ENCODE peak calls at places on chromosomes 13 and 19, in eight cellular contexts. T, G, S, B, E, U, F and K are unnamed samples. For H3K9me3, the result is how much of the 10 kb centered on the place peaks cover.

GRCh38 chr13:40599722-40600121 is 66.7 kb downstream of the FOXO1 start:
- DNase-seq in F (no peak), B (no peak), S (no peak), U (no peak), E (no peak), T (no peak), G (no peak), K (no peak)

GRCh38 chr19:47687906-47688305 is 25.3 kb upstream of the EHD2 start:
- DNase-seq in G (no peak), T (no peak), F (no peak), B (no peak), S (no peak), E (no peak), U (no peak), K (peak)

GRCh38 chr13:63999614-64000013 is 2584.0 kb upstream of the PCDH20 start:
- DNase-seq in E (no peak), S (no peak), T (no peak), G (no peak), U (no peak), F (no peak), B (no peak), K (no peak)

GRCh38 chr13:94966380-94966779 is 254.0 kb upstream of the SOX21 start:
- DNase-seq in U (no peak), B (no peak), T (no peak), F (no peak), S (no peak), G (no peak), E (no peak), K (no peak)

GRCh38 chr13:108427355-108427754 is 157.8 kb downstream of the TNFSF13B start:
- DNase-seq in S (no peak), B (no peak), E (peak), F (no peak), U (no peak), G (no peak), T (no peak), K (no peak)

GRCh38 chr13:46354143-46355087 is 32.6 kb downstream of the RUBCNL start:
- DNase-seq in T (peak), S (no peak), F (no peak), B (no peak), G (no peak), E (peak), U (no peak), K (no peak)

GRCh38 chr13:32116210-32116609 is 84.6 kb downstream of the FRY start:
- DNase-seq in T (no peak), B (no peak), G (no peak), S (no peak), F (no peak), E (no peak), U (no peak), K (no peak)

GRCh38 chr13:76813874-76814273 is 72.3 kb downstream of the KCTD12 start:
- DNase-seq in T (no peak), B (no peak), F (no peak), G (no peak), U (no peak), S (peak), E (no peak), K (no peak)

GRCh38 chr13:107373551-107373950 is 805.6 kb upstream of the ARGLU1 start:
- DNase-seq in E (peak), B (no peak), F (no peak), T (peak), S (no peak), G (no peak), U (no peak), K (no peak)

GRCh38 chr19:40530091-40530901 is 46.4 kb upstream of the SHKBP1 start:
- DNase-seq in S (no peak), E (no peak), B (peak), T (no peak), U (no peak), G (no peak), F (no peak), K (no peak)

GRCh38 chr19:31255863-31256600 is 93.2 kb downstream of the TSHZ3 start:
- DNase-seq in F (no peak), S (no peak), G (no peak), U (no peak), B (no peak), E (no peak), T (no peak), K (no peak)

GRCh38 chr19:16645140-16645539 is 14.8 kb downstream of the SMIM7 start:
- DNase-seq in T (no peak), B (no peak), S (no peak), F (no peak), G (no peak), E (no peak), U (no peak), K (no peak)

GRCh38 chr13:82076421-82076820 is 1735.5 kb upstream of the SPRY2 start:
- DNase-seq in G (no peak), U (no peak), T (no peak), E (no peak), S (no peak), B (no peak), F (no peak), K (no peak)

GRCh38 chr13:104571161-104571889 is 1505.1 kb upstream of the SLC10A2 start:
- DNase-seq in G (no peak), T (peak), E (peak), F (peak), S (peak), U (peak), B (no peak), K (no peak)

GRCh38 chr13:109400625-109401257 is 385.6 kb downstream of the IRS2 start:
- DNase-seq in G (no peak), E (no peak), F (peak), U (no peak), S (peak), T (no peak), B (no peak), K (no peak)

GRCh38 chr13:97855570-97855970 is 97.9 kb upstream of the IPO5 start:
- DNase-seq in F (no peak), T (peak), U (peak), E (peak), G (no peak), B (no peak), S (no peak), K (no peak)

GRCh38 chr19:42153606-42154405 is 21.6 kb upstream of the POU2F2 start:
- DNase-seq in U (no peak), T (no peak), B (no peak), F (peak), G (no peak), S (no peak), E (no peak), K (no peak)

GRCh38 chr13:20825476-20825875 is 51.7 kb upstream of the EEF1AKMT1 start:
- DNase-seq in F (no peak), T (no peak), G (no peak), B (no peak), E (peak), U (no peak), S (no peak), K (no peak)

GRCh38 chr13:49258097-49258796 is 10.5 kb downstream of the CDADC1 start:
- DNase-seq in F (no peak), E (no peak), U (no peak), S (no peak), B (no peak), T (no peak), G (no peak), K (no peak)

GRCh38 chr13:65966991-65967451 is 1263.1 kb downstream of the PCDH9 start:
- DNase-seq in B (no peak), U (no peak), G (no peak), E (peak), S (no peak), F (no peak), T (no peak), K (no peak)

GRCh38 chr19:14149011-14149410 is 12.6 kb upstream of the ASF1B start:
- DNase-seq in S (no peak), T (no peak), F (no peak), G (no peak), B (no peak), E (no peak), U (no peak), K (peak)

GRCh38 chr13:95641961-95642621 is 2.4 kb downstream of the DZIP1 start:
- DNase-seq in S (peak), G (no peak), T (no peak), B (peak), U (peak), E (peak), F (peak), K (peak)

GRCh38 chr13:40910324-40911050 is 108.6 kb downstream of the ELF1 start:
- DNase-seq in G (no peak), F (no peak), S (no peak), T (no peak), U (no peak), E (no peak), B (no peak), K (no peak)

GRCh38 chr13:78764665-78765064 is 105.7 kb upstream of the OBI1 start:
- DNase-seq in G (no peak), B (no peak), T (no peak), E (no peak), F (no peak), S (no peak), U (no peak), K (no peak)

GRCh38 chr19:14061081-14061749 is 661 bp downstream of the PALM3 start:
- DNase-seq in B (no peak), G (no peak), E (no peak), T (no peak), F (no peak), U (no peak), S (peak), K (no peak)

GRCh38 chr13:39965309-39965708 is 309.8 kb downstream of the COG6 start:
- DNase-seq in G (no peak), F (no peak), U (no peak), E (no peak), T (no peak), B (no peak), S (no peak), K (no peak)

GRCh38 chr19:4406626-4407025 is 4.2 kb downstream of the CHAF1A start:
- DNase-seq in B (no peak), G (no peak), F (no peak), S (no peak), T (no peak), E (no peak), U (no peak), K (peak)

GRCh38 chr13:36912369-36912768 is 7.7 kb downstream of the SMAD9 start:
- DNase-seq in S (no peak), F (no peak), T (no peak), E (no peak), G (no peak), B (no peak), U (no peak), K (no peak)

GRCh38 chr13:94169783-94170513 is 309.5 kb downstream of the DCT start:
- DNase-seq in U (no peak), S (no peak), T (no peak), B (no peak), F (peak), E (no peak), G (no peak), K (no peak)

GRCh38 chr13:48318714-48319457 is 15.3 kb downstream of the RB1 start:
- DNase-seq in F (peak), E (no peak), U (peak), G (no peak), B (peak), S (no peak), T (no peak), K (peak)

GRCh38 chr19:50851620-50852019 is 3.1 kb upstream of the KLK3 start:
- DNase-seq in S (no peak), E (no peak), U (no peak), F (no peak), T (no peak), B (no peak), G (no peak), K (no peak)

DNA sequence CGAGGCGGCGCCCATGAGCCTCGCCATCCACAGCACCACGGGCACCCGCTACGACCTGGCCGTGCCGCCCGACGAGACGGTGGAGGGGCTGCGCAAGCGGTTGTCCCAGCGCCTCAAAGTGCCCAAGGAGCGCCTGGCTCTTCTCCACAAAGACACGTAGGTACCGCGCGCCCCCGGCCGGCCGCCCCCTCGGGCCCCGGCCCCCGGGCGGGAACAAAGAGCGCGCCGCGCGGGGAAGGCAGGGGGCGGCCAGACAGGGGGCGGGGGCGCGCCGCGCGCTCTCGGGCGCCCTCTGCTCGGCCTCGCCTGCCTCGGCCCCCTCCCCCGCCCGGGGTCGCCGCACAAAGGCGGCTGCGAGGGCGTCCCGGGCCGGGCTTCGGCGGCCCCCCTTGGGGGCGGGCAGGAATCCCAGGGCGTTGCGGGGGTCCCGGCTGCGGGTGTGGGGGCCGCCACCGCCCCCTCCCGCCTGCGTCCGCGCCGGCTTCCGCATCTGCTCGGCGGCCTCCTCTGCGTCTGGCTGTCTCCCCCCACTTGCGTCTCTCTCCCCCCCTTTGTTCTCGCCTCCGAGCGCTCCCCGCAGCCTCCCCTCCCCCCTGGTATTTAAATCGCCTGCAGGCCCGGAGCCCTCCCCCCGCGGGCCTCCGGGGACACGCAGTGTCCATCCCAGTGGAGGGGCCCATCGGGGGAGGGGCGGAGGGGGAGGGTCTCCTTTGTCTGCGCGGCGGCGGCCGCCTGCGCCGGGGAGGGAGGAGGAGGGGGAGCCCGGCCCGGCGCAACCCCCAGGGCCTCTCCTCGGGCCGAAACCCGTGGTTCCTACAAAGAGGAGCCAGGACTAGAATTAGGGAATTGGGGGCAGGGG is 2.2 kb downstream of the MIDN start:
- DNase-seq in F (peak), E (peak), B (peak), T (no peak), S (no peak), G (no peak), U (peak), K (peak)
- TF ChIP-seq CTCF in F (no peak), E (no peak), B (no peak), T (no peak), S (no peak), G (no peak), U (no peak), K (no peak)

GRCh38 chr13:18236528-18236815 is 945.2 kb downstream of the TUBA3C start:
- DNase-seq in F (no peak), S (no peak), G (no peak), U (no peak), E (no peak), B (no peak), T (no peak), K (no peak)
- H3K9me3 ChIP-seq in F (under half), S (under half), G (under half), U (under half), E (under half), B (under half), T (under half), K (under half)

DNA sequence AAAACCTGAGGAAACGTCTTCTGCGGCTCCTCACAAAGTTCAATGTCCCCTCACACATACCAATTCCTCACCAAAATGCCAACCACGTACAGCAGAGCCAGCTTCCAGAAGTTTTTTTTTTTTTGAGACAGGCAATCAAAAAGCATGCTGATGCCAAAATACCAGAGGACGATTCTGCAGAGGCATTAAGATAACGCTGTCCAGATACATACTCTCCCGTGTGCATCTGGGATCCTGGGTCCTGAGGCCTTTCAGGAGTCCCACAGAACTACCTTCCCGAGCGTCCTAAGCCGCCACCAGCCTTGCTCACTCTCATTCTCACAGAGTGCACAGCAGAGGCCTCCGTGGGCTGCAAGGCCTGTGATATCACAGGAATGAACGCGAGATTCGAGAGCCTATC is 5.0 kb downstream of the DCUN1D2 start:
- DNase-seq in G (no peak), B (no peak), E (no peak), S (no peak), F (no peak), T (no peak), U (no peak), K (no peak)
- H3K27ac ChIP-seq in G (no peak), B (no peak), E (no peak), S (no peak), F (peak), T (no peak), U (peak), K (no peak)

GRCh38 chr19:9916719-9917118 is 19.6 kb downstream of the OLFM2 start:
- DNase-seq in G (no peak), T (no peak), E (no peak), U (no peak), B (no peak), S (no peak), F (no peak), K (no peak)

GRCh38 chr19:9914001-9914314 is 22.4 kb downstream of the OLFM2 start:
- DNase-seq in G (no peak), U (no peak), T (no peak), F (no peak), E (no peak), B (peak), S (no peak), K (no peak)

GRCh38 chr19:9913237-9914000 is 22.9 kb downstream of the OLFM2 start:
- DNase-seq in G (no peak), S (peak), T (no peak), F (no peak), U (no peak), E (no peak), B (peak), K (peak)

GRCh38 chr19:9912551-9913236 is 23.6 kb downstream of the OLFM2 start:
- DNase-seq in S (no peak), U (no peak), G (no peak), B (no peak), E (no peak), F (no peak), T (no peak), K (no peak)

GRCh38 chr19:9914315-9915207 is 21.8 kb downstream of the OLFM2 start:
- DNase-seq in B (peak), E (peak), S (peak), F (peak), T (peak), U (peak), G (no peak), K (peak)
- TF ChIP-seq CTCF in B (peak), E (peak), S (no peak), F (peak), T (peak), U (no peak), G (peak), K (peak)

GRCh38 chr19:9151367-9151766 is 11.2 kb downstream of the ZNF317 start:
- DNase-seq in F (no peak), B (no peak), T (no peak), G (no peak), E (no peak), U (no peak), S (no peak), K (no peak)

GRCh38 chr19:9150650-9151049 is 10.5 kb downstream of the ZNF317 start:
- DNase-seq in G (no peak), T (no peak), S (no peak), U (no peak), E (no peak), B (no peak), F (no peak), K (no peak)

GRCh38 chr19:9156304-9156703 is 16.1 kb downstream of the ZNF317 start:
- DNase-seq in B (no peak), F (no peak), T (no peak), E (no peak), S (no peak), U (no peak), G (no peak), K (no peak)

GRCh38 chr19:9159891-9160290 is 18.9 kb upstream of the OR7D2 start:
- DNase-seq in E (no peak), U (no peak), G (no peak), S (no peak), F (no peak), T (no peak), B (no peak), K (no peak)

DNA sequence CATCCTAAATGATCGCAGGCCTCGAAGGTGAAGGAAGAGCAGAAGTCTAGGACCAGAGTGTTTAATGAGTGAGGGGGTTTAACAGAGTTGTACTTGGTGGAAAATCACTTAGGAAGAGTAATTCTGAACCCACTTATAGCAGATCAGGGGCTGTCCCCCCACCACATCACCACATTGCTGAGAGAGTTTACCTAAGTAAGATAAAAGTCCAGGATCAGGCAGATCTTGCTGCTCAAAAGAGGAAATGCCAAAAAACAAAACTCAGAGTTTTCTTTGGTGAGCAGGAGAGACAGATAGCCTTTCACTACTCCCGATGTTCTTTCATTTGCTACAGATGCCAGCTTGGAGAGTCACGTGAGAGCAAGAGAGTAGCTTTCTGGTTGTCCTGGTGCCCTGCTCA is 15.4 kb downstream of the ZNF317 start:
- DNase-seq in F (no peak), U (no peak), E (no peak), B (no peak), G (no peak), S (no peak), T (no peak), K (no peak)
- H3K9me3 ChIP-seq in F (under half), U (under half), E (under half), B (under half), G (under half), S (under half), T (half or more), K (under half)